ENCODE peak calls at places on chromosomes 4 and X, in eight cellular contexts. A is CD8-positive, alpha-beta memory T cell; Q is stomach; K is heart right ventricle; Y is PC-3; U is GM12878; L is GM23248; H is psoas muscle. B is an unnamed sample.

GRCh38 chrX:17067534-17067933 is 121.1 kb downstream of the REPS2 start:
- DNase-seq in A (no peak), Q (no peak), K (no peak), Y (no peak), U (no peak), L (no peak), H (no peak), B (no peak)

GRCh38 chr4:89572224-89572858 is 264.6 kb downstream of the SNCA start:
- DNase-seq in A (no peak), Q (no peak), K (no peak), Y (no peak), U (no peak), L (no peak), H (no peak), B (no peak)

GRCh38 chr4:121164291-121164690 is at the start of gene TNIP3:
- DNase-seq in A (no peak), Q (no peak), K (no peak), Y (peak; percentile 5), U (no peak), L (peak; percentile 42), H (no peak), B (no peak)

GRCh38 chr4:121789470-121789869 is 11.7 kb upstream of the EXOSC9 start:
- DNase-seq in A (no peak), Q (no peak), K (no peak), Y (no peak), U (no peak), L (peak; percentile 41), H (no peak), B (no peak)

GRCh38 chr4:48483006-48483776 is at the start of gene SLC10A4:
- DNase-seq in A (no peak), Q (no peak), K (no peak), Y (no peak), U (no peak), L (peak; percentile 15), H (peak; percentile 18), B (no peak)

GRCh38 chr4:159051245-159052071 is 51.4 kb upstream of the RAPGEF2 start:
- DNase-seq in A (no peak), Q (no peak), K (no peak), Y (no peak), U (peak; percentile 84), L (no peak), H (no peak), B (no peak)

GRCh38 chrX:11103751-11104150 is 7.4 kb upstream of the HCCS start:
- DNase-seq in A (no peak), Q (no peak), K (no peak), Y (no peak), U (no peak), L (peak; percentile 10), H (no peak), B (no peak)

GRCh38 chr4:169485791-169486742 is 126.3 kb downstream of the NEK1 start:
- DNase-seq in A (no peak), Q (no peak), K (peak; percentile 23), Y (peak; percentile 74), U (peak; percentile 68), L (peak; percentile 77), H (no peak), B (peak; percentile 40)

GRCh38 chr4:89491731-89492235 is 184.2 kb upstream of the GPRIN3 start:
- DNase-seq in A (no peak), Q (no peak), K (no peak), Y (no peak), U (no peak), L (no peak), H (no peak), B (no peak)

GRCh38 chrX:15207384-15207783 is 62.5 kb downstream of the ASB9 start:
- DNase-seq in A (no peak), Q (no peak), K (no peak), Y (peak; percentile 16), U (no peak), L (no peak), H (no peak), B (no peak)

GRCh38 chrX:3788494-3789233 is 75.2 kb upstream of the PRKX start:
- DNase-seq in A (no peak), Q (no peak), K (no peak), Y (no peak), U (no peak), L (no peak), H (no peak), B (no peak)

GRCh38 chr4:74308215-74308614 is at the start of gene EPGN:
- DNase-seq in A (no peak), Q (no peak), K (no peak), Y (peak; percentile 92), U (no peak), L (peak; percentile 20), H (no peak), B (no peak)

GRCh38 chrX:129523076-129524055 is at the start of gene SMARCA1:
- DNase-seq in A (no peak), Q (peak; percentile 39), K (peak; percentile 56), Y (peak; percentile 12), U (no peak), L (peak; percentile 43), H (peak; percentile 25), B (peak; percentile 64)

GRCh38 chr4:40553995-40554394 is 75.7 kb downstream of the RBM47 start:
- DNase-seq in A (no peak), Q (no peak), K (peak; percentile 22), Y (no peak), U (no peak), L (no peak), H (no peak), B (no peak)

GRCh38 chrX:50910685-50911176 is at the start of gene BMP15:
- DNase-seq in A (no peak), Q (no peak), K (no peak), Y (no peak), U (no peak), L (no peak), H (no peak), B (no peak)

GRCh38 chr4:30717208-30718020 is 2.8 kb upstream of the PCDH7 start:
- DNase-seq in A (no peak), Q (peak; percentile 38), K (peak; percentile 24), Y (peak; percentile 49), U (no peak), L (peak; percentile 70), H (peak; percentile 18), B (peak; percentile 8)

GRCh38 chr4:129929052-129929451 is 833.1 kb downstream of the C4orf33 start:
- DNase-seq in A (no peak), Q (no peak), K (no peak), Y (peak; percentile 7), U (no peak), L (no peak), H (no peak), B (no peak)

GRCh38 chrX:18887177-18887820 is 96.6 kb downstream of the PHKA2 start:
- DNase-seq in A (no peak), Q (peak; percentile 34), K (peak; percentile 52), Y (no peak), U (no peak), L (peak; percentile 36), H (peak; percentile 37), B (no peak)
- H3K4me3 ChIP-seq in A (no peak overlapping the region), Q (peak overlapping the region; percentile 33), K (peak overlapping the region; percentile 43), Y (peak overlapping the region; percentile 66), U (peak overlapping the region; percentile 47), L (peak overlapping the region; percentile 71), H (peak overlapping the region; percentile 51), B (no peak overlapping the region)

GRCh38 chr4:54058171-54058570 is 6.2 kb downstream of the CHIC2 start:
- DNase-seq in A (no peak), Q (no peak), K (no peak), Y (no peak), U (no peak), L (no peak), H (no peak), B (no peak)
- H3K27ac ChIP-seq in A (no peak overlapping the region), Q (no peak overlapping the region), K (no peak overlapping the region), Y (no peak overlapping the region), U (no peak overlapping the region), L (no peak overlapping the region), H (no peak overlapping the region), B (no peak overlapping the region)

GRCh38 chr4:84490663-84491062 is 8.4 kb downstream of the NKX6-1 start:
- DNase-seq in A (no peak), Q (no peak), K (no peak), Y (no peak), U (no peak), L (no peak), H (no peak), B (no peak)

GRCh38 chr4:84492737-84493091 is 6.4 kb downstream of the NKX6-1 start:
- DNase-seq in A (no peak), Q (no peak), K (no peak), Y (no peak), U (no peak), L (no peak), H (no peak), B (no peak)

GRCh38 chr4:84491420-84491819 is 7.7 kb downstream of the NKX6-1 start:
- DNase-seq in A (no peak), Q (no peak), K (no peak), Y (no peak), U (no peak), L (no peak), H (no peak), B (no peak)

GRCh38 chr4:84493092-84493850 is 5.8 kb downstream of the NKX6-1 start:
- DNase-seq in A (no peak), Q (no peak), K (no peak), Y (no peak), U (no peak), L (peak; percentile 54), H (no peak), B (no peak)

GRCh38 chr4:84492290-84492689 is 6.8 kb downstream of the NKX6-1 start:
- DNase-seq in A (no peak), Q (no peak), K (no peak), Y (no peak), U (no peak), L (no peak), H (no peak), B (no peak)
- H3K36me3 ChIP-seq in A (no peaks in the 10 kb centered on the region), Q (no peaks in the 10 kb centered on the region), K (no peaks in the 10 kb centered on the region), Y (no peaks in the 10 kb centered on the region), U (no peaks in the 10 kb centered on the region), L (no peaks in the 10 kb centered on the region), H (no peaks in the 10 kb centered on the region), B (peaks cover 24% of the 10 kb centered on the region)

GRCh38 chr4:1715002-1715761 is 3.1 kb upstream of the SLBP start:
- DNase-seq in A (no peak), Q (no peak), K (no peak), Y (no peak), U (no peak), L (peak; percentile 50), H (no peak), B (no peak)
- H3K4me3 ChIP-seq in A (no peak overlapping the region), Q (no peak overlapping the region), K (no peak overlapping the region), Y (peak overlapping the region; percentile 96), U (peak overlapping the region; percentile 98), L (no peak overlapping the region), H (no peak overlapping the region), B (no peak overlapping the region)

DNA sequence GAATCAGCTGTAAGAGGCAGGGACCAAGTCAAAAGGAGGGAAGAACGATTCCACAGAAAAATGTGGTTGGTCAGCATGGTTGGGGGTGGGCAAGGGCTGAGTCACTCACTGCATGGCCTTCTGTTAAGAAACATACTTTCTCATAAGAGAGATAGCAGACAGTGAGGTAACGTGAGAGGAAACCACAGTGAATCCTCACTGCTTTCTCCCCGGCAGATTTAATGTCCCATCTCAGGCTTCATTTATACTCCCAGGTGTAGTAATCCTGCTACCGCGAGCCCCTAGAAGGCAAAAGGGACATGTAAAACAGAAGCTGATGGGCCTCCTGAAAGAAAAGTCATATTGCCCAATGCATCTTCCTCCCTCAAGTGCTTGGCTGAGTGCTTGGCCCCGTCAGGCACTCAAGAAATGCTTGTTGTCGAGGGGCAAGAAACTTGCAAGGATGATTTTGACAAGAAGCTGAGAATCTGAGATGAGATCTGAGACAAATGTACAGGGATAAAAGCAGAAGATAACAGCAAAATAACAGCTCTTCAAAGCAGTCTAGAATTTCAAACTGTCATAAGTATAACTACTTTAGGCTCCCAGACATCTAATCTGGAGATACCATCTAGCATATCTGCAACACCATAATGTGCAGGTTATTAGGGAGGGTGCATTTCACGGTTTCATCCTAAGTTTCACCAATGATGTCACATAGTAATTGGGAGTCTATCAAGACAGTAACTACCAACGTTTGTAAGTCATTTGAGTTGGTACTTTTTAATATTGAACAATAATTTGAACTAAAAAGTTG is 40.2 kb downstream of the SH3KBP1 start:
- DNase-seq in A (no peak), Q (no peak), K (no peak), Y (peak; percentile 59), U (no peak), L (peak; percentile 87), H (peak; percentile 41), B (peak; percentile 64)
- H3K27ac ChIP-seq in A (no peak overlapping the region), Q (no peak overlapping the region), K (no peak overlapping the region), Y (no peak overlapping the region), U (peak overlapping the region; percentile 79), L (peak overlapping the region; percentile 78), H (no peak overlapping the region), B (peak overlapping the region; percentile 56)

B was measured in SJSA1.